ENCODE peak calls at places on chromosomes 6 and 20, in nine cellular contexts. One of them, this sample, is unnamed. For H3K27me3, the result is how much of the 10 kb centered on the place peaks cover.

GRCh38 chr6:167689751-167690150 is 137.0 kb upstream of the AFDN start:
- ATAC-seq in heart left ventricle: no peak
- ATAC-seq in GM12878: no peak
- ATAC-seq in HepG2: no peak
- ATAC-seq in gastrocnemius medialis: no peak
- ATAC-seq in HCT116: no peak
- ATAC-seq in upper lobe of left lung: no peak
- ATAC-seq in body of pancreas: no peak
- ATAC-seq in right lobe of liver: peak
- ATAC-seq in this sample: no peak

GRCh38 chr20:43744966-43745733 is 18.3 kb upstream of the GTSF1L start:
- ATAC-seq in gastrocnemius medialis: no peak
- ATAC-seq in HCT116: no peak
- ATAC-seq in body of pancreas: no peak
- ATAC-seq in heart left ventricle: no peak
- ATAC-seq in HepG2: no peak
- ATAC-seq in right lobe of liver: no peak
- ATAC-seq in upper lobe of left lung: no peak
- ATAC-seq in GM12878: no peak
- ATAC-seq in this sample: no peak

GRCh38 chr6:43644940-43645612 is at the start of gene RSPH9:
- ATAC-seq in upper lobe of left lung: peak
- ATAC-seq in heart left ventricle: peak
- ATAC-seq in HCT116: peak
- ATAC-seq in HepG2: peak
- ATAC-seq in GM12878: peak
- ATAC-seq in gastrocnemius medialis: peak
- ATAC-seq in body of pancreas: peak
- ATAC-seq in right lobe of liver: peak
- ATAC-seq in this sample: peak

GRCh38 chr6:148465654-148466053 is 123.0 kb downstream of the SASH1 start:
- ATAC-seq in GM12878: no peak
- ATAC-seq in heart left ventricle: peak
- ATAC-seq in HCT116: no peak
- ATAC-seq in HepG2: no peak
- ATAC-seq in upper lobe of left lung: no peak
- ATAC-seq in body of pancreas: peak
- ATAC-seq in right lobe of liver: peak
- ATAC-seq in gastrocnemius medialis: no peak
- ATAC-seq in this sample: no peak

GRCh38 chr20:17589161-17589834 is 19.4 kb downstream of the DSTN start:
- ATAC-seq in heart left ventricle: no peak
- ATAC-seq in HepG2: no peak
- ATAC-seq in body of pancreas: no peak
- ATAC-seq in GM12878: no peak
- ATAC-seq in HCT116: no peak
- ATAC-seq in gastrocnemius medialis: no peak
- ATAC-seq in right lobe of liver: no peak
- ATAC-seq in upper lobe of left lung: no peak
- ATAC-seq in this sample: peak

GRCh38 chr6:90121982-90122381 is 174.7 kb downstream of the BACH2 start:
- ATAC-seq in upper lobe of left lung: no peak
- ATAC-seq in gastrocnemius medialis: peak
- ATAC-seq in HCT116: no peak
- ATAC-seq in right lobe of liver: no peak
- ATAC-seq in heart left ventricle: peak
- ATAC-seq in body of pancreas: no peak
- ATAC-seq in HepG2: no peak
- ATAC-seq in GM12878: no peak
- ATAC-seq in this sample: no peak

GRCh38 chr6:116508527-116508926 is 2.9 kb upstream of the CALHM5 start:
- ATAC-seq in gastrocnemius medialis: no peak
- ATAC-seq in right lobe of liver: no peak
- ATAC-seq in heart left ventricle: no peak
- ATAC-seq in HCT116: no peak
- ATAC-seq in GM12878: no peak
- ATAC-seq in HepG2: no peak
- ATAC-seq in upper lobe of left lung: no peak
- ATAC-seq in body of pancreas: no peak
- ATAC-seq in this sample: no peak

GRCh38 chr20:38833857-38834164 is 28.3 kb downstream of the PPP1R16B start:
- ATAC-seq in upper lobe of left lung: no peak
- ATAC-seq in gastrocnemius medialis: no peak
- ATAC-seq in body of pancreas: no peak
- ATAC-seq in HCT116: no peak
- ATAC-seq in heart left ventricle: no peak
- ATAC-seq in GM12878: peak
- ATAC-seq in right lobe of liver: no peak
- ATAC-seq in HepG2: no peak
- ATAC-seq in this sample: no peak

GRCh38 chr20:63407928-63408683 is 47.0 kb upstream of the CHRNA4 start:
- ATAC-seq in body of pancreas: no peak
- ATAC-seq in HCT116: no peak
- ATAC-seq in HepG2: no peak
- ATAC-seq in gastrocnemius medialis: no peak
- ATAC-seq in heart left ventricle: no peak
- ATAC-seq in upper lobe of left lung: no peak
- ATAC-seq in GM12878: no peak
- ATAC-seq in right lobe of liver: no peak
- ATAC-seq in this sample: no peak

GRCh38 chr6:12477616-12478015 is 187.5 kb downstream of the EDN1 start:
- ATAC-seq in right lobe of liver: no peak
- ATAC-seq in heart left ventricle: no peak
- ATAC-seq in GM12878: no peak
- ATAC-seq in upper lobe of left lung: no peak
- ATAC-seq in HepG2: no peak
- ATAC-seq in HCT116: no peak
- ATAC-seq in gastrocnemius medialis: no peak
- ATAC-seq in body of pancreas: no peak
- ATAC-seq in this sample: no peak

GRCh38 chr20:34955232-34956040 is at the start of the genes GSS and MYH7B:
- ATAC-seq in HCT116: peak
- ATAC-seq in HepG2: peak
- ATAC-seq in right lobe of liver: peak
- ATAC-seq in gastrocnemius medialis: peak
- ATAC-seq in upper lobe of left lung: peak
- ATAC-seq in heart left ventricle: peak
- ATAC-seq in body of pancreas: peak
- ATAC-seq in GM12878: peak
- ATAC-seq in this sample: peak
- TF ChIP-seq POLR2A in HCT116: peak
- TF ChIP-seq POLR2A in HepG2: peak
- TF ChIP-seq POLR2A in right lobe of liver: peak
- TF ChIP-seq POLR2A in gastrocnemius medialis: peak
- TF ChIP-seq POLR2A in upper lobe of left lung: no peak
- TF ChIP-seq POLR2A in heart left ventricle: no peak
- TF ChIP-seq POLR2A in body of pancreas: peak
- TF ChIP-seq POLR2A in GM12878: peak
- TF ChIP-seq POLR2A in this sample: peak

GRCh38 chr6:121651420-121651819 is 216.0 kb downstream of the GJA1 start:
- ATAC-seq in body of pancreas: no peak
- ATAC-seq in upper lobe of left lung: peak
- ATAC-seq in HCT116: no peak
- ATAC-seq in GM12878: no peak
- ATAC-seq in heart left ventricle: no peak
- ATAC-seq in gastrocnemius medialis: peak
- ATAC-seq in HepG2: no peak
- ATAC-seq in right lobe of liver: peak
- ATAC-seq in this sample: peak

GRCh38 chr6:121649951-121650350 is 214.5 kb downstream of the GJA1 start:
- ATAC-seq in heart left ventricle: no peak
- ATAC-seq in GM12878: no peak
- ATAC-seq in HepG2: no peak
- ATAC-seq in upper lobe of left lung: no peak
- ATAC-seq in gastrocnemius medialis: no peak
- ATAC-seq in right lobe of liver: no peak
- ATAC-seq in HCT116: no peak
- ATAC-seq in body of pancreas: no peak
- ATAC-seq in this sample: no peak

GRCh38 chr6:121652223-121652622 is 216.8 kb downstream of the GJA1 start:
- ATAC-seq in heart left ventricle: no peak
- ATAC-seq in HepG2: no peak
- ATAC-seq in HCT116: no peak
- ATAC-seq in gastrocnemius medialis: peak
- ATAC-seq in upper lobe of left lung: no peak
- ATAC-seq in body of pancreas: no peak
- ATAC-seq in GM12878: no peak
- ATAC-seq in right lobe of liver: no peak
- ATAC-seq in this sample: no peak

GRCh38 chr6:121645100-121645745 is 209.8 kb downstream of the GJA1 start:
- ATAC-seq in body of pancreas: no peak
- ATAC-seq in heart left ventricle: no peak
- ATAC-seq in upper lobe of left lung: no peak
- ATAC-seq in gastrocnemius medialis: no peak
- ATAC-seq in right lobe of liver: no peak
- ATAC-seq in HepG2: no peak
- ATAC-seq in HCT116: no peak
- ATAC-seq in GM12878: no peak
- ATAC-seq in this sample: no peak

GRCh38 chr6:121647905-121648304 is 212.5 kb downstream of the GJA1 start:
- ATAC-seq in HCT116: no peak
- ATAC-seq in gastrocnemius medialis: no peak
- ATAC-seq in HepG2: no peak
- ATAC-seq in heart left ventricle: no peak
- ATAC-seq in upper lobe of left lung: no peak
- ATAC-seq in body of pancreas: peak
- ATAC-seq in right lobe of liver: no peak
- ATAC-seq in GM12878: no peak
- ATAC-seq in this sample: no peak
- H3K27me3 ChIP-seq in HCT116: under half
- H3K27me3 ChIP-seq in gastrocnemius medialis: under half
- H3K27me3 ChIP-seq in HepG2: under half
- H3K27me3 ChIP-seq in heart left ventricle: under half
- H3K27me3 ChIP-seq in upper lobe of left lung: under half
- H3K27me3 ChIP-seq in body of pancreas: under half
- H3K27me3 ChIP-seq in right lobe of liver: under half
- H3K27me3 ChIP-seq in GM12878: under half
- H3K27me3 ChIP-seq in this sample: under half

GRCh38 chr20:19697415-19697814 is 60.6 kb upstream of the RIN2 start:
- ATAC-seq in HepG2: no peak
- ATAC-seq in HCT116: no peak
- ATAC-seq in GM12878: no peak
- ATAC-seq in right lobe of liver: no peak
- ATAC-seq in body of pancreas: no peak
- ATAC-seq in gastrocnemius medialis: no peak
- ATAC-seq in heart left ventricle: no peak
- ATAC-seq in upper lobe of left lung: no peak
- ATAC-seq in this sample: no peak

GRCh38 chr20:19699132-19699971 is 58.7 kb upstream of the RIN2 start:
- ATAC-seq in HCT116: peak
- ATAC-seq in heart left ventricle: no peak
- ATAC-seq in body of pancreas: no peak
- ATAC-seq in right lobe of liver: no peak
- ATAC-seq in HepG2: no peak
- ATAC-seq in GM12878: no peak
- ATAC-seq in upper lobe of left lung: no peak
- ATAC-seq in gastrocnemius medialis: peak
- ATAC-seq in this sample: no peak

GRCh38 chr20:19693508-19693907 is 64.5 kb upstream of the RIN2 start:
- ATAC-seq in body of pancreas: no peak
- ATAC-seq in heart left ventricle: no peak
- ATAC-seq in gastrocnemius medialis: no peak
- ATAC-seq in HepG2: no peak
- ATAC-seq in HCT116: no peak
- ATAC-seq in GM12878: no peak
- ATAC-seq in right lobe of liver: no peak
- ATAC-seq in upper lobe of left lung: no peak
- ATAC-seq in this sample: no peak

GRCh38 chr20:19695081-19695480 is 63.0 kb upstream of the RIN2 start:
- ATAC-seq in right lobe of liver: no peak
- ATAC-seq in GM12878: no peak
- ATAC-seq in HCT116: no peak
- ATAC-seq in heart left ventricle: no peak
- ATAC-seq in HepG2: no peak
- ATAC-seq in gastrocnemius medialis: no peak
- ATAC-seq in body of pancreas: no peak
- ATAC-seq in upper lobe of left lung: no peak
- ATAC-seq in this sample: no peak

DNA sequence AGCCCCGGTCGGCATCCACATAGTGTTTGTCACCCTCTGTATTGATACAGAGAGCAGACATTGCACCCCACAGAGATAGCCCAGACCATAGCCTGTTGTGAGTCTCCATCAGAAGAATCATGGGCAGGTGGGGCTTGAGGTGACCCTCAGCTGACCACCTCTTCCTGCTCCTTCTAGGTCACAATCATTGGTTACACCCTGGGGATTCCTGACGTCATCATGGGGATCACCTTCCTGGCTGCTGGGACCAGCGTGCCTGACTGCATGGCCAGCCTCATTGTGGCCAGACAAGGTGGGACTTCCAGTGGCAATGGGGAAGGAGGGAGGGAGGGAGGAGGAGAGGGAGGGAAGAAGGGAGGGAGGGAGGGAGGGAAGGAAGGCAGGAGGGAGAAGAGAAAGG is 61.4 kb upstream of the RIN2 start:
- ATAC-seq in GM12878: no peak
- ATAC-seq in HepG2: no peak
- ATAC-seq in right lobe of liver: no peak
- ATAC-seq in HCT116: no peak
- ATAC-seq in body of pancreas: no peak
- ATAC-seq in gastrocnemius medialis: no peak
- ATAC-seq in upper lobe of left lung: no peak
- ATAC-seq in heart left ventricle: no peak
- ATAC-seq in this sample: no peak
- TF ChIP-seq POLR2A in GM12878: no peak
- TF ChIP-seq POLR2A in HepG2: no peak
- TF ChIP-seq POLR2A in right lobe of liver: no peak
- TF ChIP-seq POLR2A in HCT116: no peak
- TF ChIP-seq POLR2A in body of pancreas: no peak
- TF ChIP-seq POLR2A in gastrocnemius medialis: no peak
- TF ChIP-seq POLR2A in upper lobe of left lung: no peak
- TF ChIP-seq POLR2A in heart left ventricle: no peak
- TF ChIP-seq POLR2A in this sample: no peak

GRCh38 chr6:137496909-137497721 is 2.9 kb upstream of the OLIG3 start:
- ATAC-seq in upper lobe of left lung: no peak
- ATAC-seq in body of pancreas: peak
- ATAC-seq in right lobe of liver: peak
- ATAC-seq in gastrocnemius medialis: no peak
- ATAC-seq in heart left ventricle: no peak
- ATAC-seq in HCT116: no peak
- ATAC-seq in HepG2: peak
- ATAC-seq in GM12878: no peak
- ATAC-seq in this sample: no peak
- H3K27me3 ChIP-seq in upper lobe of left lung: half or more
- H3K27me3 ChIP-seq in body of pancreas: half or more
- H3K27me3 ChIP-seq in right lobe of liver: under half
- H3K27me3 ChIP-seq in gastrocnemius medialis: half or more
- H3K27me3 ChIP-seq in heart left ventricle: half or more
- H3K27me3 ChIP-seq in HCT116: under half
- H3K27me3 ChIP-seq in HepG2: half or more
- H3K27me3 ChIP-seq in GM12878: under half
- H3K27me3 ChIP-seq in this sample: half or more

GRCh38 chr6:125790403-125791150 is at the start of gene NCOA7:
- ATAC-seq in heart left ventricle: peak
- ATAC-seq in HCT116: peak
- ATAC-seq in right lobe of liver: peak
- ATAC-seq in gastrocnemius medialis: peak
- ATAC-seq in GM12878: peak
- ATAC-seq in HepG2: peak
- ATAC-seq in upper lobe of left lung: peak
- ATAC-seq in body of pancreas: peak
- ATAC-seq in this sample: peak
- TF ChIP-seq POLR2A in heart left ventricle: peak
- TF ChIP-seq POLR2A in HCT116: peak
- TF ChIP-seq POLR2A in right lobe of liver: peak
- TF ChIP-seq POLR2A in gastrocnemius medialis: peak
- TF ChIP-seq POLR2A in GM12878: peak
- TF ChIP-seq POLR2A in HepG2: peak
- TF ChIP-seq POLR2A in upper lobe of left lung: peak
- TF ChIP-seq POLR2A in body of pancreas: peak
- TF ChIP-seq POLR2A in this sample: peak